ENCODE peak calls at places on chromosomes 12 and 14, in seven cellular contexts. U, V, O, C, Y, S and N are unnamed samples.

GRCh38 chr12:104434129-104434528 is 22.6 kb upstream of the CHST11 start:
- DNase-seq in U (no peak), V (no peak), O (no peak), C (no peak), Y (no peak), S (no peak), N (no peak)

GRCh38 chr12:1594295-1595025 is at the start of gene FBXL14:
- DNase-seq in U (peak), V (peak), O (peak), C (peak), Y (no peak), S (peak), N (peak)

GRCh38 chr14:24366664-24367505 is 1.1 kb upstream of the NFATC4 start:
- DNase-seq in U (peak), V (peak), O (peak), C (peak), Y (peak), S (peak), N (peak)

GRCh38 chr12:23540572-23540971 is 408.9 kb downstream of the SOX5 start:
- DNase-seq in U (no peak), V (no peak), O (peak), C (no peak), Y (no peak), S (no peak), N (no peak)

GRCh38 chr12:28882444-28882843 is 266.6 kb upstream of the FAR2 start:
- DNase-seq in U (no peak), V (no peak), O (no peak), C (no peak), Y (no peak), S (no peak), N (no peak)

GRCh38 chr12:13573698-13574321 is 377.3 kb downstream of the EMP1 start:
- DNase-seq in U (no peak), V (no peak), O (no peak), C (no peak), Y (no peak), S (no peak), N (no peak)

GRCh38 chr12:114829833-114830232 is 145.9 kb upstream of the TBX3 start:
- DNase-seq in U (peak), V (no peak), O (no peak), C (no peak), Y (no peak), S (no peak), N (no peak)

GRCh38 chr14:27485193-27485592 is 887.4 kb upstream of the NOVA1 start:
- DNase-seq in U (no peak), V (no peak), O (no peak), C (no peak), Y (no peak), S (no peak), N (no peak)

GRCh38 chr12:91853350-91854127 is 292.1 kb downstream of the BTG1 start:
- DNase-seq in U (no peak), V (no peak), O (no peak), C (no peak), Y (no peak), S (no peak), N (no peak)

GRCh38 chr12:123269980-123270379 is 1.7 kb downstream of the CDK2AP1 start:
- DNase-seq in U (peak), V (no peak), O (peak), C (peak), Y (no peak), S (no peak), N (no peak)

GRCh38 chr14:74064883-74065282 is 19.4 kb downstream of the ALDH6A1 start:
- DNase-seq in U (no peak), V (no peak), O (no peak), C (no peak), Y (no peak), S (no peak), N (no peak)

GRCh38 chr12:3218150-3218845 is 141.1 kb downstream of the TSPAN9 start:
- DNase-seq in U (no peak), V (no peak), O (peak), C (no peak), Y (no peak), S (no peak), N (no peak)

GRCh38 chr12:108858399-108859074 is 1.2 kb upstream of the SSH1 start:
- DNase-seq in U (no peak), V (no peak), O (no peak), C (no peak), Y (no peak), S (no peak), N (no peak)

GRCh38 chr12:76777765-76778216 is 13.9 kb downstream of the ZDHHC17 start:
- DNase-seq in U (no peak), V (peak), O (no peak), C (no peak), Y (peak), S (no peak), N (peak)

GRCh38 chr12:112573151-112573550 is 154.4 kb downstream of the PTPN11 start:
- DNase-seq in U (no peak), V (no peak), O (no peak), C (no peak), Y (no peak), S (no peak), N (no peak)
- TF ChIP-seq TAF1 in U (no peak), V (no peak), O (no peak), C (no peak), Y (no peak), S (no peak), N (no peak)

GRCh38 chr12:99413751-99414150 is 233.8 kb upstream of the GARIN6 start:
- DNase-seq in U (no peak), V (no peak), O (no peak), C (no peak), Y (no peak), S (no peak), N (no peak)

GRCh38 chr12:99418379-99418778 is 229.2 kb upstream of the GARIN6 start:
- DNase-seq in U (no peak), V (no peak), O (no peak), C (no peak), Y (no peak), S (no peak), N (no peak)
- TF ChIP-seq TAF1 in U (no peak), V (no peak), O (no peak), C (no peak), Y (no peak), S (no peak), N (no peak)

GRCh38 chr12:49232940-49233841 is 31.7 kb upstream of the TUBA1C start:
- DNase-seq in U (peak), V (no peak), O (peak), C (peak), Y (no peak), S (peak), N (no peak)
- TF ChIP-seq TAF1 in U (no peak), V (no peak), O (peak), C (no peak), Y (no peak), S (peak), N (no peak)

DNA sequence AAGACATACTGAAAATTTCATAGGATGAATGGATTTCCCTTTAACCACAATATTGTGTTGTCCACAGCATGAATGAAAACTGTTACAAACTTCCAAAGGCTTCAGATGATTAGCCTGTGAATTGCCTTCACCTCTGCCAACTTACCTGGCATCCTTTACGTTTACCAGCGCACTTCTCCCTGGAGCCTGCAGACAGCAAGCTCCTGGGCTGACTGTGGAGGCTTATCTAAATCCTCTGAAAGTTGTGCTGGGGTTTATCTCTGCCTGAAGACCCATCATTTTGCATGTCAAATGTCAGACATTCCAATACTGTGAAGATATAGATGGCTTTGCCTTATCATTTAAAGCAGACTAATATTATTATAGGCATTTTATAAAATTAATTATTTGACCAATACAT is 403.0 kb downstream of the SYT1 start:
- DNase-seq in U (no peak), V (no peak), O (no peak), C (no peak), Y (no peak), S (no peak), N (no peak)
- TF ChIP-seq TAF1 in U (no peak), V (no peak), O (no peak), C (no peak), Y (no peak), S (no peak), N (no peak)

GRCh38 chr14:91521058-91521721 is 11.1 kb upstream of the PPP4R3A start:
- DNase-seq in U (no peak), V (no peak), O (no peak), C (no peak), Y (no peak), S (no peak), N (no peak)
- TF ChIP-seq TAF1 in U (no peak), V (no peak), O (no peak), C (no peak), Y (no peak), S (no peak), N (no peak)